ENCODE peak calls at places on chromosomes 5 and 9, in seven cellular contexts. V, F, W, M, Q, H and G are unnamed samples.

GRCh38 chr9:137756045-137756744 is 121.4 kb upstream of the CACNA1B start:
- DNase-seq in H (no peak), V (no peak), M (no peak), Q (no peak), F (peak; percentile 7), W (no peak), G (no peak)

GRCh38 chr9:108645520-108645919 is 210.3 kb downstream of the ACTL7B start:
- DNase-seq in W (no peak), Q (no peak), M (no peak), H (no peak), V (no peak), F (no peak), G (no peak)

GRCh38 chr9:75087279-75087823 is 604 bp downstream of the NMRK1 start:
- DNase-seq in F (peak; percentile 62), W (peak; percentile 68), H (peak; percentile 75), V (no peak), Q (peak; percentile 42), M (no peak), G (peak; percentile 80)

GRCh38 chr9:133767625-133768024 is 29.5 kb upstream of the SARDH start:
- DNase-seq in V (no peak), F (no peak), H (no peak), Q (no peak), M (no peak), W (no peak), G (no peak)

GRCh38 chr9:79014929-79015699 is 556.7 kb upstream of the TLE4 start:
- DNase-seq in W (no peak), Q (no peak), M (no peak), V (no peak), H (no peak), F (no peak), G (no peak)

GRCh38 chr9:18189876-18190670 is 283.9 kb upstream of the ADAMTSL1 start:
- DNase-seq in Q (peak; percentile 18), F (no peak), W (no peak), M (no peak), H (no peak), V (no peak), G (peak; percentile 26)

GRCh38 chr5:54965806-54966205 is 19.6 kb downstream of the ESM1 start:
- DNase-seq in H (no peak), Q (no peak), W (no peak), V (no peak), F (no peak), M (no peak), G (no peak)

GRCh38 chr5:139671096-139671841 is 23.1 kb downstream of the CXXC5 start:
- DNase-seq in Q (no peak), V (peak; percentile 47), F (no peak), M (no peak), W (no peak), H (peak; percentile 52), G (peak; percentile 83)

GRCh38 chr5:14433202-14433601 is 148.4 kb upstream of the OTULINL start:
- DNase-seq in H (no peak), V (no peak), W (no peak), Q (no peak), F (no peak), M (no peak), G (peak; percentile 68)

GRCh38 chr5:176995896-176996767 is 10.4 kb downstream of the UIMC1 start:
- DNase-seq in M (no peak), H (peak; percentile 22), W (no peak), F (peak; percentile 79), Q (no peak), V (no peak), G (no peak)

GRCh38 chr9:84189901-84190300 is 150.7 kb downstream of the SLC28A3 start:
- DNase-seq in F (no peak), V (no peak), H (no peak), Q (no peak), M (no peak), W (no peak), G (no peak)

GRCh38 chr9:2691212-2691611 is 26.1 kb upstream of the KCNV2 start:
- DNase-seq in V (no peak), Q (no peak), F (peak; percentile 28), M (no peak), W (no peak), H (no peak), G (no peak)

GRCh38 chr9:118686940-118687339 is 682.3 kb downstream of the BRINP1 start:
- DNase-seq in Q (no peak), W (no peak), F (no peak), H (no peak), M (no peak), V (no peak), G (no peak)

GRCh38 chr9:111483419-111483861 is 743 bp downstream of the ECPAS start:
- DNase-seq in H (peak; percentile 62), F (no peak), W (no peak), Q (peak; percentile 83), M (peak; percentile 31), V (no peak), G (peak; percentile 70)

GRCh38 chr9:130870491-130871381 is 25.9 kb downstream of the QRFP start:
- DNase-seq in W (no peak), F (no peak), M (no peak), H (peak; percentile 50), Q (no peak), V (no peak), G (peak; percentile 49)

GRCh38 chr5:28678899-28679298 is 1640.5 kb upstream of the CDH9 start:
- DNase-seq in F (no peak), M (no peak), V (no peak), W (no peak), Q (no peak), H (no peak), G (no peak)

GRCh38 chr5:137286025-137286610 is 213.0 kb downstream of the SPOCK1 start:
- DNase-seq in F (peak; percentile 26), V (no peak), W (no peak), M (no peak), Q (no peak), H (no peak), G (no peak)

GRCh38 chr5:18305288-18305899 is 671.1 kb downstream of the TAF11L14 start:
- DNase-seq in V (no peak), M (no peak), Q (peak; percentile 52), H (peak; percentile 30), W (no peak), F (peak; percentile 47), G (no peak)

GRCh38 chr9:125522328-125522725 is 184.7 kb downstream of the MAPKAP1 start:
- DNase-seq in H (no peak), V (no peak), F (peak; percentile 95), Q (no peak), M (no peak), W (no peak), G (no peak)

GRCh38 chr5:59021837-59022514 is 439.1 kb downstream of the RAB3C start:
- DNase-seq in F (no peak), M (no peak), H (no peak), V (peak; percentile 36), Q (no peak), W (no peak), G (peak; percentile 55)

GRCh38 chr9:20307662-20308061 is 314.6 kb downstream of the MLLT3 start:
- DNase-seq in Q (no peak), W (no peak), M (no peak), F (no peak), V (no peak), H (no peak), G (no peak)

GRCh38 chr5:39256472-39256871 is 37.1 kb upstream of the FYB1 start:
- DNase-seq in Q (no peak), W (peak; percentile 21), H (no peak), V (no peak), F (peak; percentile 83), M (no peak), G (no peak)

GRCh38 chr5:160938532-160938931 is 86.5 kb upstream of the ATP10B start:
- DNase-seq in F (no peak), Q (no peak), M (no peak), W (no peak), V (no peak), H (no peak), G (peak; percentile 5)

GRCh38 chr5:147510885-147511284 is 1.0 kb upstream of the DPYSL3 start:
- DNase-seq in M (no peak), F (no peak), V (no peak), H (no peak), W (no peak), Q (no peak), G (no peak)

DNA sequence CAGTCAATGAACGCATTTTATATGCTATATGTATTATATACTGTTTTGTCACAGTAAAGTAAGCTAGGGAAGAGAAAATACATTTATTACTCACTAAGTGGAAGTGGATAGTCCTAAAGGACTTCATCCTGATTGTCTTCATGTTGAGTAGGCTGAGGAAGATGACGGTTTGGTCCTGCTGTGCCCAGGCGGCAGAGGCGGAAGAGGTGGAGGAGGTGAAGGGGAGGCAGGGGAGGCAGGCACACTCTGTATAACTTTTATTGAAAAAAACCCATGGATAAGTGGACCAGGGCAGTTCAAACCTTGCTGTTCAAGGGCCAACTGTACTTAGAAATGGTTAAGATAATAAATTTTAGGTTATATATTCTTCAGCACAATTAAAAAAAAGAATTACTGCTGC is 28.5 kb downstream of the TJP2 start:
- DNase-seq in M (no peak), V (no peak), Q (no peak), F (no peak), W (no peak), H (no peak), G (no peak)
- H3K4me3 ChIP-seq in M (no peak overlapping the region), V (no peak overlapping the region), Q (no peak overlapping the region), F (no peak overlapping the region), W (no peak overlapping the region), H (no peak overlapping the region), G (no peak overlapping the region)

DNA sequence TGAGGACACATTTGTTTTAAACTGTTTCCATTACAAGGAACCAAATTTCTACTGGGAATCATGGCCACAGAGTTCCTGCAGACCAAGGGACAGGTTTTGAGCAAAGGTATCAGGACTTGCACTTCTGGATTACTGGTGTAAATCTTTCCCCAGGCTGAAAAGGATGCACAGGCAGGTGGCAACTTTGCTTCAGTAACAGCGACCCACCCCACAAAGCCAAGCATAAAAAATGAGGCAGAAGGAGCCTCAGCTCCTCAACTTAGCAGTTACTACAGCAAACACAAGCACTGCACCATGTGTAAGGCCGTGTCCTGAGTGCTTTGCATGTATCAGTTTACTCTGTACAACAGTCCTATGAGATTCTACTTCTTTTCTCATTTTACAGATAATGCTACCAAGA is 251.9 kb downstream of the EBF1 start:
- DNase-seq in M (no peak), H (peak; percentile 65), F (no peak), V (no peak), Q (no peak), W (no peak), G (no peak)
- H3K4me3 ChIP-seq in M (no peak overlapping the region), H (no peak overlapping the region), F (no peak overlapping the region), V (no peak overlapping the region), Q (no peak overlapping the region), W (no peak overlapping the region), G (no peak overlapping the region)

GRCh38 chr9:88537743-88538055 is 2.7 kb downstream of the NXNL2 start:
- DNase-seq in W (no peak), V (peak; percentile 32), M (no peak), Q (peak; percentile 84), H (peak; percentile 2), F (peak; percentile 90), G (peak; percentile 58)
- H3K4me3 ChIP-seq in W (no peak overlapping the region), V (no peak overlapping the region), M (no peak overlapping the region), Q (no peak overlapping the region), H (no peak overlapping the region), F (no peak overlapping the region), G (no peak overlapping the region)

DNA sequence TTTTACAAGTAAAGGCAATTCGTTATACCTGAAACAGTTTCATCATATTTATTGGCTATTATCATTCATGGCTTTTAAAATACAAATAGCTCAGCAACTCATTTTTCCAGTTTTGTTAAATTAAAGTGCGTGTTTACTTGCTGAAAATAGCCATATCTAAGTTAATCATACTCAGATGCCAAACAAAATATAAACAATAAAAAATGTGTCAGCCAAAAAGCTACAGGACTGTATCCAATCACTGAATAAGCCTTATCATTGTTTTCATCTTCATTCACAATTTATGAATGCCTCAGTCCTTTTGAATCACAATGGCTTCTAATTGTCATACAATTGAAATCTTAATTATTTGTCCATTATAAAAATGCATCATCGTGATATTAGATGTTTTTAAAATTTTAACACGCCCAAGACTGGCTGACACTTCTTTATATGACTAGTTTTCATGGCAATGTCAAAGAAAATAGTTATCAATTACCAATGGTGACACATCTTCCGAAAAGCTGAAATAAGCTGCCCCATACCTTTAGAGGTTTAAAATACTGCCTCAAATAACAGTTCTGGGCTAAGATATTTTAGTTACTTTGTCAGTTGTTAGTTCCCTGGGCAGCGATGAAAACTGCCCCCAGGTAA is 1.9 kb downstream of the NFIB start:
- DNase-seq in V (no peak), Q (no peak), M (no peak), W (no peak), H (no peak), F (peak; percentile 53), G (no peak)
- H3K4me3 ChIP-seq in V (peak overlapping the region; percentile 80), Q (peak overlapping the region; percentile 84), M (peak overlapping the region; percentile 74), W (no peak overlapping the region), H (peak overlapping the region; percentile 93), F (peak overlapping the region; percentile 94), G (peak overlapping the region; percentile 79)